ENCODE peak calls at places on chromosomes 16 and 17, in seven cellular contexts. M, H, E, U, O, B and V are unnamed samples.

GRCh38 chr16:80744856-80745255 is 59.5 kb downstream of the CDYL2 start:
- DNase-seq in M (no peak), H (no peak), E (no peak), U (no peak), O (no peak), B (no peak), V (peak)

GRCh38 chr17:9854255-9854654 is 28.5 kb downstream of the GLP2R start:
- DNase-seq in M (no peak), H (no peak), E (no peak), U (no peak), O (no peak), B (no peak), V (no peak)

GRCh38 chr17:31900877-31901276 is 631 bp downstream of the UTP6 start:
- DNase-seq in M (peak), H (no peak), E (peak), U (no peak), O (no peak), B (no peak), V (no peak)

GRCh38 chr16:17350212-17350611 is 120.5 kb downstream of the XYLT1 start:
- DNase-seq in M (no peak), H (peak), E (no peak), U (no peak), O (no peak), B (no peak), V (no peak)

GRCh38 chr17:43579570-43580140 is 33.5 kb upstream of the ETV4 start:
- DNase-seq in M (peak), H (no peak), E (peak), U (no peak), O (no peak), B (no peak), V (no peak)

GRCh38 chr17:7467498-7467897 is 11.9 kb downstream of the ZBTB4 start:
- DNase-seq in M (no peak), H (no peak), E (no peak), U (no peak), O (no peak), B (no peak), V (no peak)

GRCh38 chr17:15392326-15392739 is 50.9 kb upstream of the TEKT3 start:
- DNase-seq in M (peak), H (peak), E (peak), U (no peak), O (no peak), B (no peak), V (no peak)

GRCh38 chr16:85491798-85492616 is 121.1 kb upstream of the GSE1 start:
- DNase-seq in M (no peak), H (no peak), E (no peak), U (no peak), O (peak), B (peak), V (no peak)

GRCh38 chr17:37092041-37092440 is 143.3 kb downstream of the AATF start:
- DNase-seq in M (no peak), H (peak), E (no peak), U (no peak), O (peak), B (no peak), V (no peak)

GRCh38 chr17:68738044-68738443 is 136.9 kb upstream of the FAM20A start:
- DNase-seq in M (no peak), H (no peak), E (peak), U (no peak), O (no peak), B (no peak), V (no peak)

GRCh38 chr16:67961551-67961957 is 6.9 kb downstream of the SLC12A4 start:
- DNase-seq in M (no peak), H (peak), E (no peak), U (no peak), O (peak), B (peak), V (no peak)

GRCh38 chr16:57574646-57575467 is 32.4 kb downstream of the ADGRG5 start:
- DNase-seq in M (no peak), H (no peak), E (no peak), U (no peak), O (no peak), B (no peak), V (no peak)

GRCh38 chr17:59785091-59785799 is 77.8 kb downstream of the VMP1 start:
- DNase-seq in M (no peak), H (no peak), E (peak), U (no peak), O (no peak), B (no peak), V (no peak)

GRCh38 chr17:46822388-46822921 is 4.0 kb upstream of the WNT3 start:
- DNase-seq in M (no peak), H (peak), E (no peak), U (peak), O (peak), B (no peak), V (peak)

GRCh38 chr16:4393243-4393606 is 21.6 kb downstream of the VASN start:
- DNase-seq in M (no peak), H (no peak), E (peak), U (no peak), O (no peak), B (no peak), V (no peak)

GRCh38 chr16:84511180-84511800 is 6.8 kb upstream of the MEAK7 start:
- DNase-seq in M (peak), H (peak), E (peak), U (peak), O (peak), B (peak), V (peak)

GRCh38 chr17:17921192-17922082 is 50.8 kb downstream of the TOM1L2 start:
- DNase-seq in M (peak), H (peak), E (peak), U (peak), O (no peak), B (no peak), V (no peak)

GRCh38 chr16:51813609-51814008 is 662.5 kb upstream of the SALL1 start:
- DNase-seq in M (no peak), H (no peak), E (no peak), U (peak), O (no peak), B (no peak), V (no peak)

GRCh38 chr16:86714166-86714565 is 135.8 kb downstream of the FOXL1 start:
- DNase-seq in M (peak), H (no peak), E (no peak), U (no peak), O (no peak), B (no peak), V (no peak)

GRCh38 chr16:59478806-59479205 is 744.7 kb upstream of the GOT2 start:
- DNase-seq in M (no peak), H (no peak), E (no peak), U (no peak), O (no peak), B (no peak), V (no peak)

GRCh38 chr16:1773703-1774455 is 945 bp upstream of the MRPS34 start:
- DNase-seq in M (no peak), H (peak), E (peak), U (no peak), O (peak), B (no peak), V (no peak)

GRCh38 chr16:12087901-12088364 is 111.4 kb downstream of the SNX29 start:
- DNase-seq in M (no peak), H (peak), E (no peak), U (no peak), O (peak), B (no peak), V (peak)

GRCh38 chr16:75035410-75035968 is 36.7 kb downstream of the ZNRF1 start:
- DNase-seq in M (no peak), H (no peak), E (no peak), U (no peak), O (no peak), B (no peak), V (no peak)

GRCh38 chr16:5216681-5217080 is 119.1 kb upstream of the EEF2KMT start:
- DNase-seq in M (no peak), H (no peak), E (no peak), U (no peak), O (no peak), B (no peak), V (no peak)

GRCh38 chr16:47016700-47017133 is 43.2 kb upstream of the DNAJA2 start:
- DNase-seq in M (no peak), H (no peak), E (no peak), U (no peak), O (no peak), B (no peak), V (no peak)

GRCh38 chr17:6568186-6568758 is 11.9 kb upstream of the PITPNM3 start:
- DNase-seq in M (no peak), H (peak), E (no peak), U (peak), O (no peak), B (no peak), V (no peak)

GRCh38 chr17:41534899-41535546 is 6.9 kb upstream of the KRT19 start:
- DNase-seq in M (no peak), H (no peak), E (no peak), U (no peak), O (no peak), B (no peak), V (no peak)

GRCh38 chr17:7330099-7331015 is 1.2 kb upstream of the NEURL4 start:
- DNase-seq in M (peak), H (peak), E (peak), U (peak), O (peak), B (peak), V (peak)

GRCh38 chr16:49452108-49452507 is 78.5 kb downstream of the C16orf78 start:
- DNase-seq in M (no peak), H (no peak), E (no peak), U (no peak), O (no peak), B (no peak), V (no peak)

GRCh38 chr17:19470529-19471261 is 59.7 kb downstream of the RNF112 start:
- DNase-seq in M (no peak), H (peak), E (peak), U (peak), O (peak), B (peak), V (no peak)

GRCh38 chr17:155576-155975 is 18.2 kb downstream of the SCGB1C2 start:
- DNase-seq in M (no peak), H (no peak), E (no peak), U (no peak), O (no peak), B (no peak), V (no peak)

GRCh38 chr17:57986841-57987581 is 1.0 kb downstream of the VEZF1 start:
- DNase-seq in M (peak), H (peak), E (peak), U (no peak), O (peak), B (no peak), V (peak)

GRCh38 chr17:3770471-3770870 is 30.5 kb downstream of the ITGAE start:
- DNase-seq in M (no peak), H (peak), E (no peak), U (no peak), O (peak), B (no peak), V (peak)

GRCh38 chr16:81710596-81710995 is 68.5 kb upstream of the PLCG2 start:
- DNase-seq in M (no peak), H (no peak), E (no peak), U (no peak), O (no peak), B (no peak), V (no peak)

GRCh38 chr17:51817955-51818354 is 340.6 kb downstream of the CA10 start:
- DNase-seq in M (no peak), H (no peak), E (no peak), U (no peak), O (no peak), B (no peak), V (no peak)

GRCh38 chr17:17545984-17546383 is 45.5 kb downstream of the PEMT start:
- DNase-seq in M (no peak), H (no peak), E (no peak), U (no peak), O (no peak), B (no peak), V (no peak)

GRCh38 chr16:85310868-85311585 is 198.8 kb upstream of the CIBAR2 start:
- DNase-seq in M (no peak), H (peak), E (no peak), U (no peak), O (no peak), B (no peak), V (peak)

GRCh38 chr16:15779664-15780351 is 77.0 kb downstream of the MYH11 start:
- DNase-seq in M (no peak), H (no peak), E (no peak), U (no peak), O (no peak), B (no peak), V (no peak)

DNA sequence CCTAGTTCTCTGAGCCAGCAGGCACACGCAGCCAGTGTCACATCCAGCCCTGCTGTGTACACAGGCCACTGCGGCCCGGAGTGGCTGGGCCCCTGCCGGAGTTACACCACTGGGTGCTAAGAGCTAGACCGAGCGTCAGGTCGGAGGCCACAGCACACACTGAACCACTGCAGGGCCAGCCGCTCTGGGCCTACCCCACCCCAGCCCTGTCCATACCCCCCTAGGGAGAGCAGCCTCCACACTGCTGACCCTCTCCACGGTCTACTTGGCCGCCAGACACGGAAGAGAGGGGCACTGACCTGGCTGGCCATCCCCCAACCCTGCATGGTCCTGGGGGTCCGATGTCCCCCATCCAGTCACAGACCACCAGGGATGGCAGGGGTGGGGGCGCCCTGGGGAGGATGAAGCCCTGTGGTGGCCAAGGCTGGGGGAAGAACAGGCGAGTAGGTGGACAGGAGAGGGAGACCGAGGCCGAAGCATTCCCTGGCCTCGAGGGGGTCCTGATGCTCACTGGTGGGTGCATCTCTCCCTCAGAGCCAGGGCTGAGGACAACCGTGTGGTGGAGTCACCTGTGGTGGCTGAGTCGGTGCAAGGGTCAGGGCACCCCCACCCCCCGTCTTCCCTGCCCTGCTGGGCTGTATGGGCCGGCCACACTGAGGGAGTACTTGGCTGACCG is 34.9 kb upstream of the ZC3H18 start:
- DNase-seq in M (no peak), H (no peak), E (no peak), U (no peak), O (no peak), B (no peak), V (no peak)
- H3K4me3 ChIP-seq in M (peak), H (peak), E (no peak), U (peak), O (peak), B (no peak), V (peak)

DNA sequence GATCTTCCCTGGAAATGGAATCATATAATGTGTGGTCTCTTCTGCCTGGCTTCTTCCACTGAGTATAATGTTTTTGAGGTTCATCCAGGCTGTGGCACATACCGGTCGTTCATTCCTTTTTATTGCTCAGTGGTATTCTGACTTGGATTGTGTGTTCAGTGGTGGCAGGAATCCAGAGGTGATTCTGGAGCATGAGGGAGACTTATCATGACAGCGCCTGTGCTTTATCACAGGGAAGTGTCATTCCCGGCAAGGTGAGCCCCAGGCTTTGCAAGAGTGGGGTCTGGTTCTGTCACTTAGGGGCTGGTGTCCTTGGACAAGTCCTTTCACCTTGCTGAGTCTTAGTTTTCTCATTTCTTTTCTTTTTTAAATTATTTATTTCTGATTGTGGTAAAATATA is 53.0 kb downstream of the IRX3 start:
- DNase-seq in M (no peak), H (no peak), E (no peak), U (no peak), O (no peak), B (no peak), V (no peak)
- TF ChIP-seq CTCF in M (no peak), H (no peak), E (no peak), U (no peak), O (no peak), B (no peak), V (no peak)

GRCh38 chr17:49031965-49032928 is 35.1 kb downstream of the IGF2BP1 start:
- DNase-seq in M (peak), H (peak), E (peak), U (peak), O (peak), B (no peak), V (peak)

GRCh38 chr17:49038544-49038943 is 41.4 kb downstream of the IGF2BP1 start:
- DNase-seq in M (no peak), H (no peak), E (no peak), U (no peak), O (no peak), B (no peak), V (no peak)

GRCh38 chr17:49035470-49036269 is 38.5 kb downstream of the IGF2BP1 start:
- DNase-seq in M (peak), H (peak), E (peak), U (peak), O (peak), B (no peak), V (peak)

GRCh38 chr17:49038138-49038537 is 41.0 kb downstream of the IGF2BP1 start:
- DNase-seq in M (no peak), H (no peak), E (no peak), U (no peak), O (no peak), B (no peak), V (no peak)

GRCh38 chr17:49036270-49036626 is 39.1 kb downstream of the IGF2BP1 start:
- DNase-seq in M (no peak), H (no peak), E (no peak), U (no peak), O (no peak), B (no peak), V (no peak)
- H3K4me3 ChIP-seq in M (no peak), H (no peak), E (no peak), U (no peak), O (no peak), B (no peak), V (no peak)

GRCh38 chr17:77785526-77785925 is 173.0 kb upstream of the TNRC6C start:
- DNase-seq in M (no peak), H (no peak), E (no peak), U (no peak), O (no peak), B (no peak), V (no peak)

GRCh38 chr17:77786090-77786489 is 172.4 kb upstream of the TNRC6C start:
- DNase-seq in M (no peak), H (no peak), E (no peak), U (no peak), O (no peak), B (no peak), V (no peak)

GRCh38 chr17:77783991-77784820 is 174.3 kb upstream of the TNRC6C start:
- DNase-seq in M (no peak), H (peak), E (no peak), U (no peak), O (no peak), B (no peak), V (peak)

GRCh38 chr17:77790143-77790829 is 168.2 kb upstream of the TNRC6C start:
- DNase-seq in M (no peak), H (no peak), E (no peak), U (peak), O (no peak), B (no peak), V (no peak)

DNA sequence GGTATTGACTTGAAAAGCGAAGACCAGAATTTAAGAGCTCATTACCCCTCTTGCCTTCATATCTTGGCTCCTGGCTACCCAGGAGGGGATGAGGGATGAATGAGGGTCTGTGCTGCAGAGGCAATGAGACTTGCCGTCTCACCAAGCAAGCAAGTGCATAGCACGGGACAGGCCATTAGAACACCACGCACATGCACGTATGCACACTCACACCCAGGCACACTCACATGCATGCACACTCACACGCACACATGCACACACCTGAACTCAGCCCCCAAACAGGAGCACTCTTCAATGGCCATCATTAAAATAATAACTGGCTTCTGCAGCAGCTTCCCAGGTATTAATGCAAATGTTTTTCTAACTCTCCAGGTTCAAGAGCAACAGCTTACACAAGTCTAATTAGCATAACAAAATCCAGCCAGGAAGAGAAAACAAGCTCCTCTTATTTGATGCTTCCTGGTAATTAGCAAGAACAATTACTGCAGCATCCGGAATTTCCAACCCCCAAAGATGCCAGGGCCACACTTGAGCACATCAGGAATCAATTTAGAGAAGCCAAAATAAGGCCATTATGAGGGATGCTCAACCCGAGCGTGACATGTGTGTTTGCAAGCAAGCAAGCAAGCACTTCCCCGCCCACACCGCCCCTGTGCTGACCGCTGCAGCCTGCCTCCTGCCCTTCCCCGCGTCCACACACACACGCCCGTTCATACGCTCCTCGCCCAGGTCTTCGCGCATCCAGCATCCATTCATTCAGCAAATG is 171.6 kb upstream of the TNRC6C start:
- DNase-seq in M (no peak), H (no peak), E (no peak), U (peak), O (no peak), B (no peak), V (no peak)
- TF ChIP-seq CTCF in M (no peak), H (no peak), E (no peak), U (no peak), O (no peak), B (no peak), V (no peak)

GRCh38 chr16:30621765-30622164 is 11.6 kb upstream of the ZNF689 start:
- DNase-seq in M (no peak), H (no peak), E (no peak), U (no peak), O (no peak), B (no peak), V (no peak)
- H3K4me3 ChIP-seq in M (no peak), H (no peak), E (no peak), U (no peak), O (no peak), B (no peak), V (no peak)

GRCh38 chr16:22855231-22855630 is 41.3 kb downstream of the HS3ST2 start:
- DNase-seq in M (no peak), H (no peak), E (no peak), U (no peak), O (no peak), B (no peak), V (no peak)

GRCh38 chr16:22861585-22861984 is 47.6 kb downstream of the HS3ST2 start:
- DNase-seq in M (no peak), H (no peak), E (no peak), U (no peak), O (no peak), B (no peak), V (no peak)

GRCh38 chr16:22859925-22860324 is 46.0 kb downstream of the HS3ST2 start:
- DNase-seq in M (no peak), H (no peak), E (no peak), U (no peak), O (no peak), B (no peak), V (no peak)

DNA sequence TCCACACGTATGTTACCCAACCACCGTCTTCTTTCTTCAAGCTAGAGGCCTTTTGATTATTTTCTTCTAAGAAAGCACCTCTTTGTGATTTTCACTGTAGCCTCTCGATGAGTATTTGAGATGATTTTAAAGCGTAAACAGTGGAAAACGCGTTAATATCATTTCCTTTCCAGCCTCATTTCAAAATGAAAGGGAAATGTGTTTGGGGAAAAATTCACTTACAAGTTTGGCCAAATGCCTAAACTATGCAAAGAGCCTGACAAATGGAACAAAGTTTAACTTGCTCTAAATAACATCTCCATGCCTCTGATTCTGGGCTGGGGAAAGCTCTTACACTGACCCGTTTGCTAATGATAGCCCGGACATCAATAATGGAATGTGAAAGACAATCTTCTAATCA is 43.3 kb downstream of the HS3ST2 start:
- DNase-seq in M (no peak), H (no peak), E (no peak), U (no peak), O (no peak), B (no peak), V (no peak)
- TF ChIP-seq CTCF in M (no peak), H (no peak), E (no peak), U (no peak), O (no peak), B (no peak), V (no peak)